ENCODE peak calls at places on chromosomes 6 and 20, in nine cellular contexts. X is PC-3; E is CD8-positive, alpha-beta T cell; M is transverse colon; K is mesenchymal stem cell; I is K562; A is mucosa of descending colon; Y is upper lobe of right lung; B is Caco-2. F is an unnamed sample. For H3K4me1 and H3K36me3, the result is how much of the 10 kb centered on the place peaks cover.

GRCh38 chr6:42313038-42313437 is 95.4 kb upstream of the MRPS10 start:
- DNase-seq in X (peak), E (no peak), M (no peak), K (peak), I (no peak), A (no peak), Y (no peak), B (no peak), F (no peak)

GRCh38 chr6:55198708-55199107 is 24.4 kb downstream of the HCRTR2 start:
- DNase-seq in X (peak), E (no peak), M (no peak), K (no peak), I (no peak), A (no peak), Y (no peak), B (no peak), F (no peak)

GRCh38 chr20:4088766-4089165 is 73.4 kb upstream of the RNF24 start:
- DNase-seq in X (no peak), E (no peak), M (no peak), K (no peak), I (no peak), A (no peak), Y (no peak), B (no peak), F (no peak)

GRCh38 chr20:57158474-57158873 is 108.0 kb downstream of the BMP7 start:
- DNase-seq in X (no peak), E (no peak), M (no peak), K (no peak), I (no peak), A (no peak), Y (no peak), B (no peak), F (no peak)

GRCh38 chr6:139028242-139028657 is 295 bp upstream of the ABRACL start:
- DNase-seq in X (no peak), E (no peak), M (no peak), K (no peak), I (peak), A (no peak), Y (no peak), B (no peak), F (no peak)

GRCh38 chr20:8331740-8332412 is 199.8 kb downstream of the PLCB1 start:
- DNase-seq in X (peak), E (no peak), M (no peak), K (peak), I (no peak), A (no peak), Y (no peak), B (no peak), F (peak)

GRCh38 chr6:41228616-41229015 is 467 bp downstream of the TREML4 start:
- DNase-seq in X (no peak), E (no peak), M (no peak), K (peak), I (no peak), A (no peak), Y (no peak), B (no peak), F (no peak)

GRCh38 chr6:136950436-136950835 is 28.3 kb downstream of the SLC35D3 start:
- DNase-seq in X (no peak), E (no peak), M (no peak), K (peak), I (no peak), A (no peak), Y (no peak), B (no peak), F (no peak)

GRCh38 chr6:8238772-8239683 is 136.7 kb upstream of the EEF1E1 start:
- DNase-seq in X (no peak), E (no peak), M (no peak), K (no peak), I (no peak), A (no peak), Y (no peak), B (no peak), F (no peak)

GRCh38 chr20:61159940-61160688 is 91.9 kb upstream of the CDH4 start:
- DNase-seq in X (no peak), E (no peak), M (no peak), K (no peak), I (no peak), A (no peak), Y (no peak), B (no peak), F (no peak)

GRCh38 chr20:23142162-23143050 is 56.3 kb upstream of the CD93 start:
- DNase-seq in X (peak), E (no peak), M (no peak), K (no peak), I (no peak), A (no peak), Y (peak), B (peak), F (no peak)

GRCh38 chr6:42629845-42630244 is 66.0 kb downstream of the UBR2 start:
- DNase-seq in X (no peak), E (no peak), M (no peak), K (no peak), I (no peak), A (no peak), Y (no peak), B (no peak), F (no peak)

GRCh38 chr6:87789198-87789899 is 87.3 kb upstream of the AKIRIN2 start:
- DNase-seq in X (peak), E (no peak), M (no peak), K (peak), I (no peak), A (no peak), Y (no peak), B (peak), F (no peak)

GRCh38 chr20:62624325-62624690 is 18.0 kb upstream of the SLCO4A1 start:
- DNase-seq in X (peak), E (no peak), M (peak), K (no peak), I (peak), A (peak), Y (no peak), B (no peak), F (peak)

GRCh38 chr6:156912431-156912830 is 135.3 kb downstream of the ARID1B start:
- DNase-seq in X (no peak), E (no peak), M (no peak), K (peak), I (no peak), A (no peak), Y (no peak), B (no peak), F (no peak)

GRCh38 chr6:148720897-148721296 is 25.9 kb upstream of the UST start:
- DNase-seq in X (peak), E (no peak), M (no peak), K (no peak), I (no peak), A (no peak), Y (no peak), B (no peak), F (no peak)

GRCh38 chr6:45786243-45786795 is 229.3 kb downstream of the CLIC5 start:
- DNase-seq in X (no peak), E (no peak), M (no peak), K (no peak), I (no peak), A (no peak), Y (no peak), B (no peak), F (no peak)

GRCh38 chr6:40355532-40355931 is 231.6 kb downstream of the LRFN2 start:
- DNase-seq in X (no peak), E (peak), M (no peak), K (no peak), I (peak), A (no peak), Y (no peak), B (no peak), F (no peak)

GRCh38 chr6:163955752-163956151 is 541.2 kb downstream of the QKI start:
- DNase-seq in X (no peak), E (no peak), M (no peak), K (no peak), I (no peak), A (no peak), Y (no peak), B (no peak), F (no peak)

GRCh38 chr20:31566658-31567379 is 38.3 kb upstream of the ID1 start:
- DNase-seq in X (peak), E (no peak), M (peak), K (no peak), I (no peak), A (peak), Y (no peak), B (no peak), F (no peak)

GRCh38 chr6:19303381-19303780 is 533.8 kb upstream of the ID4 start:
- DNase-seq in X (no peak), E (no peak), M (no peak), K (no peak), I (no peak), A (no peak), Y (no peak), B (no peak), F (no peak)

GRCh38 chr6:13500264-13500663 is 12.9 kb upstream of the GFOD1 start:
- DNase-seq in X (peak), E (no peak), M (peak), K (peak), I (no peak), A (no peak), Y (no peak), B (no peak), F (no peak)

GRCh38 chr20:48149887-48150286 is 364.6 kb upstream of the SULF2 start:
- DNase-seq in X (no peak), E (no peak), M (no peak), K (no peak), I (no peak), A (no peak), Y (no peak), B (no peak), F (peak)

GRCh38 chr6:149856256-149856994 is 7.7 kb downstream of the LRP11 start:
- DNase-seq in X (peak), E (no peak), M (no peak), K (peak), I (no peak), A (no peak), Y (no peak), B (no peak), F (no peak)

GRCh38 chr6:149852881-149853280 is 11.3 kb downstream of the LRP11 start:
- DNase-seq in X (no peak), E (no peak), M (no peak), K (no peak), I (no peak), A (no peak), Y (no peak), B (no peak), F (no peak)

GRCh38 chr6:149855040-149855654 is 9.0 kb downstream of the LRP11 start:
- DNase-seq in X (peak), E (no peak), M (no peak), K (peak), I (no peak), A (no peak), Y (no peak), B (peak), F (no peak)

GRCh38 chr6:149855741-149856140 is 8.4 kb downstream of the LRP11 start:
- DNase-seq in X (peak), E (no peak), M (no peak), K (no peak), I (no peak), A (no peak), Y (no peak), B (no peak), F (no peak)

GRCh38 chr6:149854532-149854931 is 9.6 kb downstream of the LRP11 start:
- DNase-seq in X (peak), E (no peak), M (no peak), K (no peak), I (no peak), A (no peak), Y (peak), B (no peak), F (no peak)
- H3K4me3 ChIP-seq in X (peak), E (no peak), M (no peak), K (no peak), I (no peak), A (no peak), Y (no peak), B (no peak), F (no peak)

GRCh38 chr20:10667560-10668167 is 6.1 kb downstream of the JAG1 start:
- DNase-seq in X (no peak), E (no peak), M (no peak), K (no peak), I (no peak), A (no peak), Y (no peak), B (no peak), F (no peak)
- H3K4me1 ChIP-seq in X (under half), E (under half), M (half or more), K (under half), I (under half), A (under half), Y (under half), B (under half), F (half or more)

GRCh38 chr20:59032023-59032712 is at the start of gene ATP5F1E:
- DNase-seq in X (peak), E (peak), M (peak), K (peak), I (peak), A (peak), Y (peak), B (peak), F (peak)
- H3K36me3 ChIP-seq in X (half or more), E (under half), M (under half), K (under half), I (half or more), A (under half), Y (half or more), B (under half), F (half or more)

DNA sequence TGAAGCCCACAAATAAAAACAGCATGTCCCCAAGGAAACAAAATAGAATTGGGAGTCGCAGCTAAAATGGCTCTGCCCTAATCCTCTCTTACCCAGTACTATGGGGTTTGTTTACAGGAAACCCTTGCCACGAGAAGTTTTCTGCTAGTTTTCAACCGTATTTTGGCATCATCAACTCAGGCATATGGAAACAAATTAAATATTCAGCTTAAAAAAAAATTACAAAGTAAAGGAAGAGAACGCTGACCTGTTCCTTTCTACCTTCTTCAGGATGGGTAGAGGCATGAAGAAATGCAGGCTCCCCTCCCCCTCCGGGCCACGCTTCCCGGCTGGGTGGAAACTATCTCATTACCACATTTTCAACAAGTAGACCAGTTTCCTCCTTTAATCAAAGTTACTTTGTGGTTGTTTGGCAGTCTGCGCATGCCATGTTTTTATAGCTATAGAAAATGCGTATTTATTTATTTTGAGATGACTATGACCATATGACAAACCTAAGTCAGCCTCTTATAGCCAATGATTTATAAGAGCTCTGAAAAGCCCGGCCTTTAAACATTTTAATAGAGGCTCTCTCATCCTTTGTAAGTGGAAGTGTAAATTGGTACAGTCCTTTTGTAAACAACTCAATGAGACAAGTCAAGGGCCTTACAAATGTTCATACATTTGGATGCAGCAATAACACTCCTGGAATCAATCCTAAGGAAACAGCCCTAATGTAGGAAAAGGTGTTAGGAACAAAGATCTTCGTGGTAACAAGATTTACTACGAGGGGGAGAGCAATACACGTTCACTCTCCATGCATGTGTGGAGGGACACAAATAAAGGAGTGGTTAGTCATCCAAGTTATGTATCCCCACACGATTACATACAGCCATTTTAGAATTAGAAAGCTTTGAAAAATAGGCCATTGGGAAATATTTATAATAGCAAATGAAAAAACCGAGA is 16.1 kb upstream of the ZNF217 start:
- DNase-seq in X (peak), E (peak), M (peak), K (peak), I (peak), A (peak), Y (peak), B (peak), F (peak)
- H3K4me3 ChIP-seq in X (peak), E (peak), M (no peak), K (no peak), I (peak), A (no peak), Y (peak), B (no peak), F (no peak)

GRCh38 chr6:108796875-108797274 is 51.3 kb upstream of the ARMC2 start:
- DNase-seq in X (no peak), E (no peak), M (no peak), K (peak), I (no peak), A (no peak), Y (no peak), B (no peak), F (peak)
- H3K4me1 ChIP-seq in X (under half), E (under half), M (under half), K (under half), I (under half), A (under half), Y (under half), B (under half), F (half or more)

GRCh38 chr6:56624728-56625069 is 18.0 kb downstream of the DST start:
- DNase-seq in X (no peak), E (no peak), M (no peak), K (no peak), I (no peak), A (no peak), Y (no peak), B (no peak), F (no peak)

GRCh38 chr6:56624046-56624727 is 18.5 kb downstream of the DST start:
- DNase-seq in X (peak), E (no peak), M (no peak), K (no peak), I (no peak), A (no peak), Y (no peak), B (no peak), F (no peak)

DNA sequence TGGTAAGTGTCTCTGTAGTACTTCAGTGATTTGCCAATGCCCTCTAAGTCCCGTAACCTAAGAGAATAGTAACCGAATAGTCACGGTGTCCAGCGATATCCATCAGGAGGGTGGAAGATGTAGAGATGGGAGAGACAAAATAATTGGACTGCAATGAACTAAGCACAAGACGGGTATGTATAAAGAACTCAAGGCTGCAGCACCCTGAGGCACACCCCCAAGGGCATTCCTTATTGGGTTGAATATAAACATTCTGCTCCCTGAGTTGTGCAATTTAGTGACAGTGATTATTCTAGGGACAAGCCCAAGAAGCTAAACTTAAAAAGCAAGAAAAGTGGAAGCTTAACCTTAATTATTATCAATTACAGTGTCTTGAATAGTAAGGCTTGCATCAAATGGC is 14.6 kb downstream of the DST start:
- DNase-seq in X (no peak), E (no peak), M (no peak), K (peak), I (no peak), A (no peak), Y (no peak), B (no peak), F (no peak)
- H3K36me3 ChIP-seq in X (under half), E (under half), M (under half), K (under half), I (under half), A (under half), Y (half or more), B (under half), F (under half)

GRCh38 chr6:71224011-71224410 is 64.6 kb upstream of the OGFRL1 start:
- DNase-seq in X (no peak), E (no peak), M (no peak), K (no peak), I (no peak), A (no peak), Y (no peak), B (no peak), F (no peak)
- H3K4me3 ChIP-seq in X (no peak), E (no peak), M (no peak), K (no peak), I (no peak), A (no peak), Y (no peak), B (no peak), F (no peak)

DNA sequence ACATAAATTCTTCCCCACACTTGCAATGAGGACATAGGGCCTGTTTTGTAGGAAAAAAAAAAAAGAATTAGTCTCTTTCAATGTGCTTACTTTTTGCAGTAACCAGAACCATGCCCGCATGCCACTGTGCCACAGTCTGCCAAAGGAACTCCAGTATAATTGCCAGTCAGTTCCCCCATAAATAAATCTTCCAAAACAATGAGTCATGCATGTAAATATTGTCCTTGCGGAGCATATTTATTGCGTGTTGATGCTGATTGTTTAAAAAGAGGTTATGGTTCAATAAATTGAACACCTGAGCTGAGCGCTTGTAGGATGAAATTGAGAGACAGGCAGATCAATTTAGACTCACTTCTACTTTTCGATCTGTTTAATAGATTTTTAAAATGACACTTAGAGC is 371.3 kb upstream of the POU3F2 start:
- DNase-seq in X (peak), E (no peak), M (no peak), K (no peak), I (no peak), A (no peak), Y (no peak), B (no peak), F (no peak)
- H3K4me1 ChIP-seq in X (under half), E (under half), M (under half), K (under half), I (under half), A (under half), Y (under half), B (under half), F (under half)

F was measured in HAP-1.